ENCODE peak calls at places on chromosome 20, in nine cellular contexts. X is aorta; M is CD8-positive, alpha-beta T cell; W is IMR-90; C is thyroid gland; H is SJSA1; U is cardiac muscle cell; P is Peyer's patch; F is CD4-positive, CD25-positive, alpha-beta regulatory T cell. D is an unnamed sample.

GRCh38 chr20:41086402-41087324 is 50.7 kb upstream of the PLCG1 start:
- DNase-seq in X (no peak), M (no peak), W (no peak), C (no peak), H (no peak), U (no peak), P (no peak), F (no peak), D (peak; percentile 28)

GRCh38 chr20:57048027-57048869 is 218.2 kb downstream of the BMP7 start:
- DNase-seq in X (no peak), M (no peak), W (no peak), C (peak; percentile 31), H (no peak), U (peak; percentile 70), P (peak; percentile 49), F (peak; percentile 5), D (peak; percentile 73)

GRCh38 chr20:59696476-59696875 is 92.1 kb downstream of the PHACTR3 start:
- DNase-seq in X (no peak), M (no peak), W (no peak), C (no peak), H (no peak), U (no peak), P (no peak), F (no peak), D (no peak)

GRCh38 chr20:38931984-38932383 is 5.8 kb downstream of the FAM83D start:
- DNase-seq in X (no peak), M (no peak), W (no peak), C (no peak), H (no peak), U (no peak), P (no peak), F (no peak), D (no peak)

GRCh38 chr20:910840-911770 is 5.0 kb downstream of the ANGPT4 start:
- DNase-seq in X (peak; percentile 82), M (no peak), W (peak; percentile 10), C (no peak), H (no peak), U (no peak), P (peak; percentile 23), F (no peak), D (no peak)

GRCh38 chr20:1391640-1392442 is 1.0 kb downstream of the FKBP1A start:
- DNase-seq in X (no peak), M (no peak), W (peak; percentile 43), C (peak; percentile 53), H (peak; percentile 59), U (peak; percentile 15), P (no peak), F (peak; percentile 44), D (peak; percentile 68)

GRCh38 chr20:8782804-8783203 is 286.1 kb upstream of the PLCB4 start:
- DNase-seq in X (no peak), M (no peak), W (peak; percentile 43), C (no peak), H (no peak), U (no peak), P (no peak), F (no peak), D (no peak)

GRCh38 chr20:513429-513828 is 30.2 kb downstream of the CSNK2A1 start:
- DNase-seq in X (no peak), M (no peak), W (peak; percentile 44), C (no peak), H (no peak), U (no peak), P (no peak), F (no peak), D (no peak)

GRCh38 chr20:19995220-19995863 is 21.8 kb upstream of the NAA20 start:
- DNase-seq in X (no peak), M (no peak), W (peak; percentile 64), C (peak; percentile 47), H (no peak), U (peak; percentile 75), P (peak; percentile 67), F (peak; percentile 50), D (peak; percentile 53)

GRCh38 chr20:4297141-4297826 is 281.9 kb upstream of the RNF24 start:
- DNase-seq in X (peak; percentile 86), M (no peak), W (peak; percentile 2), C (no peak), H (no peak), U (no peak), P (no peak), F (no peak), D (no peak)

GRCh38 chr20:22106308-22106938 is 401.0 kb downstream of the PAX1 start:
- DNase-seq in X (no peak), M (no peak), W (no peak), C (no peak), H (no peak), U (peak; percentile 47), P (no peak), F (no peak), D (no peak)

GRCh38 chr20:22974354-22974753 is 60.8 kb upstream of the SSTR4 start:
- DNase-seq in X (no peak), M (no peak), W (no peak), C (no peak), H (no peak), U (peak; percentile 10), P (no peak), F (no peak), D (no peak)

GRCh38 chr20:9136114-9136513 is 67.2 kb downstream of the PLCB4 start:
- DNase-seq in X (no peak), M (no peak), W (no peak), C (no peak), H (no peak), U (no peak), P (no peak), F (no peak), D (no peak)

GRCh38 chr20:44204156-44204831 is 6.3 kb downstream of the OSER1 start:
- DNase-seq in X (no peak), M (no peak), W (peak; percentile 96), C (no peak), H (no peak), U (no peak), P (no peak), F (no peak), D (no peak)

GRCh38 chr20:63042448-63043071 is 35.8 kb upstream of the BHLHE23 start:
- DNase-seq in X (peak; percentile 15), M (no peak), W (no peak), C (no peak), H (no peak), U (no peak), P (no peak), F (no peak), D (no peak)

GRCh38 chr20:25544316-25544715 is 41.0 kb downstream of the NINL start:
- DNase-seq in X (no peak), M (no peak), W (no peak), C (no peak), H (no peak), U (no peak), P (no peak), F (no peak), D (no peak)
- H3K4me1 ChIP-seq in X (no peaks in the 10 kb centered on the region), M (no peaks in the 10 kb centered on the region), W (peaks cover 25% of the 10 kb centered on the region), C (peaks cover 53% of the 10 kb centered on the region), H (peaks cover 26% of the 10 kb centered on the region), U (peaks cover 58% of the 10 kb centered on the region), P (no peaks in the 10 kb centered on the region), F (no peaks in the 10 kb centered on the region), D (peaks cover 11% of the 10 kb centered on the region)

GRCh38 chr20:31368301-31368700 is at the start of gene DEFB118:
- DNase-seq in X (no peak), M (no peak), W (no peak), C (no peak), H (no peak), U (no peak), P (no peak), F (no peak), D (no peak)

GRCh38 chr20:31363295-31363694 is 5.1 kb upstream of the DEFB118 start:
- DNase-seq in X (no peak), M (no peak), W (no peak), C (no peak), H (no peak), U (no peak), P (no peak), F (no peak), D (no peak)
- H3K9me3 ChIP-seq in X (no peaks in the 10 kb centered on the region), M (no peaks in the 10 kb centered on the region), W (peaks cover 3% of the 10 kb centered on the region), C (no peaks in the 10 kb centered on the region), H (no peaks in the 10 kb centered on the region), U (no peaks in the 10 kb centered on the region), P (peaks cover 5% of the 10 kb centered on the region), F (no peaks in the 10 kb centered on the region), D (no peaks in the 10 kb centered on the region)

DNA sequence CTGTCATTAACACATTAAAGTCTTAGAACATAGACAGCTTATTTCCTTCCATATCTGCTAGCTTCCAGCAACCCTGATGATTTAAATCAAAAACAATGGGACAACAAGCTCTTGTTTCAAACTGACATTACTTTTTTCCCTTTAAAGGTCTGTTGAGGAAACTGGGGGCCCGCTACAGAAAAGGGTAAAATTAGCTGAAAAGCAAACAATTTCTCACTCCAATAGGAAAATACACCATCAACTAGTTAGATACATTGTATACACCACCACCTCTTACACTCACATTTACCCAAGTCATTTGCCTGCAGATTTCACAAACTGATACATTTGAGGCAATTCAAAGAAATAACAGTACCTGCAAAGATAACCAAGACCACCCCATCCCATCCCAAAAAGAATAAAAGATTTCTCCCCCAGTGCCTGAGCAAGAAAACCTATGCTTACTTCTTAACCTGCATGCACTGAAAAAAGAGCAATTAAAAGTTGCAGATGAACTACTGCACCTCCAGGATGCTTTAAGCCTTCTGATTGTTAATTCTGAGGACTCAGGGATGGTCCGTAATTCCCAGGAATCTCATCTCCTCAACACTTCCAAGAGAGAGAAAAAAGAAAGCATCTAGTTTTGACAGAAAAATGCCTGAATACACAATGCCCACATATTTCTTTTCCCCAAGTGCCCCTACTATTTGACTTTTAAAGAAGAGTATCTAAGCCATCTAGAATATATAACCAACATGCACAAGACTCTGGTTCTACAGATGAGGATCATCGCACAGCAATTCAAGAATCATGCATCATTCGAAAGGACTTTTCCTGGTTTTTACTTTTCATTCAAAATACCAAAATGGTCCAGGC is 5.6 kb downstream of the ZMYND8 start:
- DNase-seq in X (no peak), M (no peak), W (no peak), C (no peak), H (no peak), U (no peak), P (no peak), F (no peak), D (no peak)
- H3K4me3 ChIP-seq in X (no peak overlapping the region), M (no peak overlapping the region), W (no peak overlapping the region), C (no peak overlapping the region), H (no peak overlapping the region), U (peak overlapping the region; percentile 6), P (no peak overlapping the region), F (peak overlapping the region; percentile 66), D (no peak overlapping the region)

GRCh38 chr20:35771689-35772562 is at the start of gene PHF20:
- DNase-seq in X (peak; percentile 100), M (peak; percentile 100), W (peak; percentile 96), C (peak; percentile 98), H (peak; percentile 99), U (peak; percentile 96), P (peak; percentile 100), F (peak; percentile 98), D (peak; percentile 100)
- H3K4me1 ChIP-seq in X (no peaks in the 10 kb centered on the region), M (peaks cover 89% of the 10 kb centered on the region), W (peaks cover 21% of the 10 kb centered on the region), C (peaks cover 71% of the 10 kb centered on the region), H (peaks cover 26% of the 10 kb centered on the region), U (peaks cover 23% of the 10 kb centered on the region), P (peaks cover 45% of the 10 kb centered on the region), F (peaks cover 91% of the 10 kb centered on the region), D (peaks cover 15% of the 10 kb centered on the region)

GRCh38 chr20:40072907-40073306 is 616.1 kb downstream of the MAFB start:
- DNase-seq in X (no peak), M (no peak), W (no peak), C (no peak), H (no peak), U (no peak), P (no peak), F (no peak), D (no peak)
- H3K9me3 ChIP-seq in X (peaks cover 1% of the 10 kb centered on the region), M (no peaks in the 10 kb centered on the region), W (no peaks in the 10 kb centered on the region), C (no peaks in the 10 kb centered on the region), H (no peaks in the 10 kb centered on the region), U (peaks cover 5% of the 10 kb centered on the region), P (peaks cover 1% of the 10 kb centered on the region), F (no peaks in the 10 kb centered on the region), D (no peaks in the 10 kb centered on the region)

GRCh38 chr20:32010096-32010495 is at the start of gene CCM2L:
- DNase-seq in X (no peak), M (no peak), W (no peak), C (no peak), H (no peak), U (no peak), P (no peak), F (no peak), D (no peak)
- H3K4me3 ChIP-seq in X (no peak within 1 kb of the TSS), M (no peak within 1 kb of the TSS), W (no peak within 1 kb of the TSS), C (no peak within 1 kb of the TSS), H (no peak within 1 kb of the TSS), U (no peak within 1 kb of the TSS), P (no peak within 1 kb of the TSS), F (no peak within 1 kb of the TSS), D (no peak within 1 kb of the TSS)

D was measured in HAP-1.